ENCODE peak calls at places on chromosomes 5 and 9, in nine cellular contexts. L is non-pigmented ciliary epithelial cell; T is heart left ventricle; F is activated CD8-positive, alpha-beta memory T cell treated with anti-CD3 and anti-CD28 coated beads for 48 hours; Q is NCI-H1092; O is iris pigment epithelial cell; A is HFF-Myc; Z is Caki2; G is AG04449. P is an unnamed sample.
A peak's percentile ranks its signal among the peaks of the same experiment; 100 is the strongest.

GRCh38 chr5:150443242-150444075 is 6.1 kb downstream of the RPS14 start:
- DNase-seq in A (no peak), G (no peak), Q (no peak), L (no peak), T (no peak), F (no peak), O (no peak), Z (no peak), P (no peak)

GRCh38 chr9:27280858-27281257 is 16.1 kb downstream of the EQTN start:
- DNase-seq in A (no peak), T (no peak), F (no peak), Z (no peak), G (no peak), Q (no peak), O (no peak), L (no peak), P (no peak)

GRCh38 chr5:126967808-126968466 is 62.4 kb downstream of the MARCHF3 start:
- DNase-seq in Z (no peak), L (no peak), F (no peak), O (no peak), G (no peak), Q (no peak), A (no peak), T (no peak), P (no peak)

GRCh38 chr9:115063058-115063850 is 54.7 kb downstream of the TNC start:
- DNase-seq in L (no peak), Z (no peak), A (peak; percentile 15), G (peak; percentile 47), Q (no peak), O (peak; percentile 19), F (no peak), T (no peak), P (no peak)

GRCh38 chr5:77935516-77936364 is 159.6 kb upstream of the TBCA start:
- DNase-seq in F (no peak), O (no peak), G (no peak), A (no peak), T (no peak), L (no peak), Q (no peak), Z (no peak), P (no peak)

GRCh38 chr5:98454904-98455303 is 318.6 kb upstream of the RGMB start:
- DNase-seq in Z (peak; percentile 35), Q (no peak), L (peak; percentile 75), A (peak; percentile 89), G (peak; percentile 87), F (no peak), O (peak; percentile 98), T (no peak), P (peak; percentile 68)

GRCh38 chr5:76601470-76601869 is 21.7 kb downstream of the F2RL2 start:
- DNase-seq in Z (peak; percentile 31), Q (no peak), L (no peak), A (peak; percentile 72), F (no peak), O (peak; percentile 69), T (no peak), G (no peak), P (no peak)

GRCh38 chr9:127955294-127956015 is 17.8 kb upstream of the DPM2 start:
- DNase-seq in T (peak; percentile 65), F (no peak), L (no peak), Z (peak; percentile 91), G (no peak), A (no peak), Q (peak; percentile 89), O (no peak), P (no peak)

GRCh38 chr9:4106744-4107143 is 193.1 kb downstream of the GLIS3 start:
- DNase-seq in A (no peak), G (no peak), Q (no peak), F (no peak), T (no peak), Z (no peak), O (peak; percentile 33), L (no peak), P (no peak)

GRCh38 chr9:136665111-136665703 is 2.5 kb downstream of the EGFL7 start:
- DNase-seq in Z (no peak), T (no peak), O (no peak), Q (no peak), G (no peak), A (no peak), F (no peak), L (no peak), P (no peak)

GRCh38 chr5:158482201-158482600 is 617.5 kb downstream of the EBF1 start:
- DNase-seq in A (no peak), F (no peak), Q (no peak), G (no peak), T (no peak), Z (no peak), L (no peak), O (no peak), P (no peak)

GRCh38 chr5:144191998-144192397 is 21.3 kb downstream of the KCTD16 start:
- DNase-seq in L (peak; percentile 67), Q (no peak), O (peak; percentile 96), F (no peak), Z (peak; percentile 60), A (no peak), G (no peak), T (no peak), P (peak; percentile 61)

GRCh38 chr5:5387192-5387591 is 35.3 kb upstream of the ICE1 start:
- DNase-seq in F (no peak), T (no peak), A (no peak), Z (peak; percentile 60), L (no peak), O (no peak), Q (no peak), G (no peak), P (peak; percentile 55)

GRCh38 chr5:31768046-31768445 is 129.1 kb downstream of the PDZD2 start:
- DNase-seq in F (no peak), O (no peak), L (no peak), Z (no peak), Q (no peak), T (peak; percentile 59), G (no peak), A (no peak), P (no peak)

GRCh38 chr5:39578887-39579497 is 154.2 kb upstream of the DAB2 start:
- DNase-seq in F (no peak), G (no peak), L (no peak), A (no peak), O (peak; percentile 28), Q (no peak), Z (peak; percentile 22), T (no peak), P (no peak)

GRCh38 chr9:33042528-33042927 is 17.5 kb downstream of the DNAJA1 start:
- DNase-seq in O (no peak), L (no peak), A (no peak), F (no peak), G (no peak), T (no peak), Q (no peak), Z (peak; percentile 64), P (peak; percentile 9)